ENCODE peak calls at places on chromosomes 16 and 17, in nine cellular contexts. One of them, this sample, is unnamed.

GRCh38 chr16:69324585-69325253 is 5.7 kb downstream of the PDF start:
- DNase-seq in lower lobe of right lung: no peak
- DNase-seq in AG10803: no peak
- DNase-seq in cardiac fibroblast: no peak
- DNase-seq in psoas muscle: no peak
- DNase-seq in heart left ventricle: no peak
- DNase-seq in uterus: no peak
- DNase-seq in AG04450: no peak
- DNase-seq in tibial artery: no peak
- DNase-seq in this sample: no peak

GRCh38 chr17:19812407-19812806 is 55.3 kb downstream of the ULK2 start:
- DNase-seq in lower lobe of right lung: no peak
- DNase-seq in AG10803: no peak
- DNase-seq in cardiac fibroblast: peak
- DNase-seq in psoas muscle: no peak
- DNase-seq in heart left ventricle: no peak
- DNase-seq in uterus: no peak
- DNase-seq in AG04450: no peak
- DNase-seq in tibial artery: no peak
- DNase-seq in this sample: peak

GRCh38 chr16:81946206-81946605 is 65.1 kb downstream of the SDR42E1 start:
- DNase-seq in lower lobe of right lung: no peak
- DNase-seq in AG10803: peak
- DNase-seq in cardiac fibroblast: no peak
- DNase-seq in psoas muscle: no peak
- DNase-seq in heart left ventricle: no peak
- DNase-seq in uterus: no peak
- DNase-seq in AG04450: no peak
- DNase-seq in tibial artery: no peak
- DNase-seq in this sample: peak

GRCh38 chr17:44110011-44110686 is 13.3 kb downstream of the HDAC5 start:
- DNase-seq in lower lobe of right lung: no peak
- DNase-seq in AG10803: no peak
- DNase-seq in cardiac fibroblast: no peak
- DNase-seq in psoas muscle: no peak
- DNase-seq in heart left ventricle: no peak
- DNase-seq in uterus: no peak
- DNase-seq in AG04450: no peak
- DNase-seq in tibial artery: no peak
- DNase-seq in this sample: no peak

GRCh38 chr17:59964455-59965328 is at the start of gene RNFT1:
- DNase-seq in lower lobe of right lung: peak
- DNase-seq in AG10803: peak
- DNase-seq in cardiac fibroblast: peak
- DNase-seq in psoas muscle: peak
- DNase-seq in heart left ventricle: peak
- DNase-seq in uterus: peak
- DNase-seq in AG04450: peak
- DNase-seq in tibial artery: peak
- DNase-seq in this sample: peak

GRCh38 chr17:39487946-39488345 is 26.7 kb downstream of the CDK12 start:
- DNase-seq in lower lobe of right lung: no peak
- DNase-seq in AG10803: peak
- DNase-seq in cardiac fibroblast: no peak
- DNase-seq in psoas muscle: no peak
- DNase-seq in heart left ventricle: no peak
- DNase-seq in uterus: no peak
- DNase-seq in AG04450: no peak
- DNase-seq in tibial artery: peak
- DNase-seq in this sample: no peak

GRCh38 chr17:10033449-10033848 is 128.4 kb upstream of the RCVRN start:
- DNase-seq in lower lobe of right lung: no peak
- DNase-seq in AG10803: no peak
- DNase-seq in cardiac fibroblast: no peak
- DNase-seq in psoas muscle: no peak
- DNase-seq in heart left ventricle: no peak
- DNase-seq in uterus: no peak
- DNase-seq in AG04450: no peak
- DNase-seq in tibial artery: no peak
- DNase-seq in this sample: no peak

GRCh38 chr16:88406096-88407041 is 23.6 kb downstream of the ZNF469 start:
- DNase-seq in lower lobe of right lung: no peak
- DNase-seq in AG10803: no peak
- DNase-seq in cardiac fibroblast: no peak
- DNase-seq in psoas muscle: no peak
- DNase-seq in heart left ventricle: no peak
- DNase-seq in uterus: no peak
- DNase-seq in AG04450: no peak
- DNase-seq in tibial artery: no peak
- DNase-seq in this sample: no peak

GRCh38 chr16:72189865-72190371 is 18.0 kb upstream of the PMFBP1 start:
- DNase-seq in lower lobe of right lung: no peak
- DNase-seq in AG10803: peak
- DNase-seq in cardiac fibroblast: peak
- DNase-seq in psoas muscle: no peak
- DNase-seq in heart left ventricle: no peak
- DNase-seq in uterus: no peak
- DNase-seq in AG04450: no peak
- DNase-seq in tibial artery: no peak
- DNase-seq in this sample: peak

GRCh38 chr16:23434380-23434779 is 18.6 kb downstream of the COG7 start:
- DNase-seq in lower lobe of right lung: no peak
- DNase-seq in AG10803: peak
- DNase-seq in cardiac fibroblast: peak
- DNase-seq in psoas muscle: no peak
- DNase-seq in heart left ventricle: no peak
- DNase-seq in uterus: no peak
- DNase-seq in AG04450: peak
- DNase-seq in tibial artery: no peak
- DNase-seq in this sample: peak

GRCh38 chr16:66484453-66485213 is 57.5 kb downstream of the BEAN1 start:
- DNase-seq in lower lobe of right lung: no peak
- DNase-seq in AG10803: no peak
- DNase-seq in cardiac fibroblast: no peak
- DNase-seq in psoas muscle: no peak
- DNase-seq in heart left ventricle: no peak
- DNase-seq in uterus: no peak
- DNase-seq in AG04450: no peak
- DNase-seq in tibial artery: peak
- DNase-seq in this sample: no peak

GRCh38 chr16:28511031-28511430 is 4.4 kb upstream of the IL27 start:
- DNase-seq in lower lobe of right lung: no peak
- DNase-seq in AG10803: no peak
- DNase-seq in cardiac fibroblast: no peak
- DNase-seq in psoas muscle: no peak
- DNase-seq in heart left ventricle: no peak
- DNase-seq in uterus: no peak
- DNase-seq in AG04450: no peak
- DNase-seq in tibial artery: no peak
- DNase-seq in this sample: no peak

GRCh38 chr16:48138543-48138942 is 17.2 kb downstream of the ABCC12 start:
- DNase-seq in lower lobe of right lung: no peak
- DNase-seq in AG10803: no peak
- DNase-seq in cardiac fibroblast: no peak
- DNase-seq in psoas muscle: no peak
- DNase-seq in heart left ventricle: no peak
- DNase-seq in uterus: no peak
- DNase-seq in AG04450: no peak
- DNase-seq in tibial artery: no peak
- DNase-seq in this sample: no peak

GRCh38 chr17:67386965-67387551 is 10.0 kb downstream of the PITPNC1 start:
- DNase-seq in lower lobe of right lung: peak
- DNase-seq in AG10803: peak
- DNase-seq in cardiac fibroblast: peak
- DNase-seq in psoas muscle: no peak
- DNase-seq in heart left ventricle: peak
- DNase-seq in uterus: no peak
- DNase-seq in AG04450: no peak
- DNase-seq in tibial artery: no peak
- DNase-seq in this sample: peak

GRCh38 chr16:30445149-30445407 is 596 bp downstream of the SEPHS2 start:
- DNase-seq in lower lobe of right lung: no peak
- DNase-seq in AG10803: no peak
- DNase-seq in cardiac fibroblast: no peak
- DNase-seq in psoas muscle: peak
- DNase-seq in heart left ventricle: no peak
- DNase-seq in uterus: no peak
- DNase-seq in AG04450: no peak
- DNase-seq in tibial artery: no peak
- DNase-seq in this sample: no peak

GRCh38 chr17:37674511-37674910 is 31.3 kb upstream of the DDX52 start:
- DNase-seq in lower lobe of right lung: no peak
- DNase-seq in AG10803: no peak
- DNase-seq in cardiac fibroblast: no peak
- DNase-seq in psoas muscle: no peak
- DNase-seq in heart left ventricle: no peak
- DNase-seq in uterus: no peak
- DNase-seq in AG04450: no peak
- DNase-seq in tibial artery: no peak
- DNase-seq in this sample: no peak

GRCh38 chr16:56836410-56836834 is 28.6 kb upstream of the SLC12A3 start:
- DNase-seq in lower lobe of right lung: no peak
- DNase-seq in AG10803: peak
- DNase-seq in cardiac fibroblast: no peak
- DNase-seq in psoas muscle: no peak
- DNase-seq in heart left ventricle: no peak
- DNase-seq in uterus: no peak
- DNase-seq in AG04450: no peak
- DNase-seq in tibial artery: no peak
- DNase-seq in this sample: no peak

GRCh38 chr16:3012246-3012645 is 477 bp upstream of the CLDN9 start:
- DNase-seq in lower lobe of right lung: no peak
- DNase-seq in AG10803: no peak
- DNase-seq in cardiac fibroblast: no peak
- DNase-seq in psoas muscle: no peak
- DNase-seq in heart left ventricle: no peak
- DNase-seq in uterus: no peak
- DNase-seq in AG04450: no peak
- DNase-seq in tibial artery: no peak
- DNase-seq in this sample: no peak
- H3K4me3 ChIP-seq in lower lobe of right lung: no peak
- H3K4me3 ChIP-seq in AG10803: no peak
- H3K4me3 ChIP-seq in cardiac fibroblast: no peak
- H3K4me3 ChIP-seq in psoas muscle: no peak
- H3K4me3 ChIP-seq in heart left ventricle: no peak
- H3K4me3 ChIP-seq in uterus: no peak
- H3K4me3 ChIP-seq in AG04450: no peak
- H3K4me3 ChIP-seq in tibial artery: no peak
- H3K4me3 ChIP-seq in this sample: no peak

GRCh38 chr17:18143044-18143936 is 34.7 kb downstream of the MYO15A start:
- DNase-seq in lower lobe of right lung: peak
- DNase-seq in AG10803: no peak
- DNase-seq in cardiac fibroblast: peak
- DNase-seq in psoas muscle: no peak
- DNase-seq in heart left ventricle: no peak
- DNase-seq in uterus: no peak
- DNase-seq in AG04450: no peak
- DNase-seq in tibial artery: no peak
- DNase-seq in this sample: peak
- TF ChIP-seq CTCF in lower lobe of right lung: peak
- TF ChIP-seq CTCF in AG10803: peak
- TF ChIP-seq CTCF in cardiac fibroblast: peak
- TF ChIP-seq CTCF in psoas muscle: no peak
- TF ChIP-seq CTCF in heart left ventricle: peak
- TF ChIP-seq CTCF in uterus: no peak
- TF ChIP-seq CTCF in AG04450: peak
- TF ChIP-seq CTCF in tibial artery: no peak
- TF ChIP-seq CTCF in this sample: peak

DNA sequence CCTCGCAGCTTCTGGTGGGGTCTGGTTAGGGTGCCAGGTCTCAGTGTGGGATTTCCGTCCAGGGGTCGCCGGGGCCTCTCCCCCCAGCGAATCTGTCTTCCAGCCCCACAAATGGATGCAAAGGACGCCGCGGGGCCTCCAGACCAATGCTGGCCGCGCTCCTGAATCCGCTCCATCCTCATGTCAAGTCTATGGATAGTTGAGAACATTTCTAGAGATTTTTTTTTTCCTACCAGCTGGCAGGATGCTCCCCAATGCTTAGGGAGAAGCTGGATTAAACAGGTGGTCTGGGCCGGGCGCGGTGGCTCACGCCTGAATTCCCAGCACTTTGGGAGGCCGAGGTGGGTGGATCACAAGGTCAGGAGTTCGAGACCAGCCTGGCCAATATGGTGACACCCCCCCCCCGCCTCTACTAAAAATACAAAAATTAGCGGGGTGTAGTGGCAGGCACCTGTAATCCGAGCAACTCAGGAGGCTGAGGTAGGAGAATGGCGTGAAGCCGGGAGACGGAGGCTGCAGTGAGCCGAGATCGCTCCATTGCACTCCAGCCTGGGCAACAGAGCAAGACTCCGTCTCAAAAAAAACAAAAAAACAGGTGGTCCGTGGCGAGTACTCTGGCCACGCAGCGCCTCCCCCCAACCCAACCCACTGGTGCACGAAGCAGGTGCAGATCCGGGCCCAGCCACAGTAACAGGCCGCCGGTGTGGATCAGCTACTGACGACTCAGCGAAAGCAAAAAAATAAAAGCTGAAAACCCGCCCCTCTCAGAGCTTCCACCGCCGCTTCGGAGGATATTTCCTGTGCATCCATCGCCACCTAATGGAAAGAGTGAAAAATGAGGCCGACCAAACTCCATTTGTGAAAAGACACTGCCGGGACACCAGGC is 1.1 kb upstream of the NXN start:
- DNase-seq in lower lobe of right lung: peak
- DNase-seq in AG10803: peak
- DNase-seq in cardiac fibroblast: peak
- DNase-seq in psoas muscle: peak
- DNase-seq in heart left ventricle: peak
- DNase-seq in uterus: peak
- DNase-seq in AG04450: no peak
- DNase-seq in tibial artery: peak
- DNase-seq in this sample: peak
- H3K4me3 ChIP-seq in lower lobe of right lung: peak
- H3K4me3 ChIP-seq in AG10803: peak
- H3K4me3 ChIP-seq in cardiac fibroblast: peak
- H3K4me3 ChIP-seq in psoas muscle: peak
- H3K4me3 ChIP-seq in heart left ventricle: peak
- H3K4me3 ChIP-seq in uterus: peak
- H3K4me3 ChIP-seq in AG04450: peak
- H3K4me3 ChIP-seq in tibial artery: peak
- H3K4me3 ChIP-seq in this sample: peak

DNA sequence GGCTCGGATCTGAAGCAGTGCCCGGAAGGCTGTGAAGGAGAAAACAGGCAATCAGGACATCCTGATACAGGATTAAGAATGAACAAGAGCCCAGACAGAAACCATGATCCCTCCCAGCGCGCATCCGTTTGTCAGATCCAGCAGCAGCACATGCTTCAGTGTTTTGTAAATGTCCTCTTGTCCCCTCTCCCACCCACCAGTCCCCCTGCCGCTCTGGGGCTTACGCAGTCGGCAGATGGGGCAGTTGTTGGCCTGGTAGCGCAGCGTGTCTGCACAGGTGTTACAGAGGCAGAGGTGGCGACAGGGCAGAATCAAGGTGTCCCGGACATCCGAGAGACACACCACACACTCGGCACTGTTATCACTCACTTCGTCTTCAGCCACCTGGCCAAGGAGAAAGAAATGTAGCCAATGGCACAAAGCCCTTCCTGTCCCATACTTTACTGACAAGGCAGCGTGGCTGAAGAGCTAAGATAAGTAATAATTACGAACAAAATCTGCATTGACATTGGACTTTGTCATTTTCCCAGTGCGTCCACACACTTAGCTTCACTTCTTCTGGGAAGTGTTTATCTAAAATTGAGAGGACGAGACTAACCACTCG is 20.7 kb upstream of the FOXJ1 start:
- DNase-seq in lower lobe of right lung: no peak
- DNase-seq in AG10803: no peak
- DNase-seq in cardiac fibroblast: no peak
- DNase-seq in psoas muscle: no peak
- DNase-seq in heart left ventricle: no peak
- DNase-seq in uterus: no peak
- DNase-seq in AG04450: no peak
- DNase-seq in tibial artery: no peak
- DNase-seq in this sample: no peak
- TF ChIP-seq CTCF in lower lobe of right lung: no peak
- TF ChIP-seq CTCF in AG10803: no peak
- TF ChIP-seq CTCF in cardiac fibroblast: no peak
- TF ChIP-seq CTCF in psoas muscle: no peak
- TF ChIP-seq CTCF in heart left ventricle: no peak
- TF ChIP-seq CTCF in uterus: no peak
- TF ChIP-seq CTCF in AG04450: no peak
- TF ChIP-seq CTCF in tibial artery: no peak
- TF ChIP-seq CTCF in this sample: no peak

This sample was measured in fibroblast of pulmonary artery.